ENCODE peak calls at places on chromosomes 16 and 17, in ten cellular contexts. One of them, this sample, is unnamed.

GRCh38 chr17:73126716-73127473 is 34.4 kb upstream of the SLC39A11 start:
- DNase-seq in GF-D8: no peak
- DNase-seq in A549: no peak
- DNase-seq in stimulated activated CD4-positive, alpha-beta T cell treated with anti-CD3 and anti-CD28 coated beads, Interleukin-2, amount 100 ng/mL, for 48 hours: no peak
- DNase-seq in H54: peak
- DNase-seq in sigmoid colon: no peak
- DNase-seq in iris pigment epithelial cell: peak
- DNase-seq in activated naive CD8-positive, alpha-beta T cell treated with anti-CD3 and anti-CD28 coated beads, Interleukin-2, amount 10 ng/mL, durations not matched to agents 7 days and 5 days: no peak
- DNase-seq in GM12864: no peak
- DNase-seq in NCI-H1417 treated with DMSO at 0.1 percent for 48 hours: no peak
- DNase-seq in this sample: no peak

GRCh38 chr16:2163211-2163881 is 7.8 kb downstream of the TRAF7 start:
- DNase-seq in A549: no peak
- DNase-seq in H54: peak
- DNase-seq in sigmoid colon: no peak
- DNase-seq in stimulated activated CD4-positive, alpha-beta T cell treated with anti-CD3 and anti-CD28 coated beads, Interleukin-2, amount 100 ng/mL, for 48 hours: no peak
- DNase-seq in GM12864: no peak
- DNase-seq in NCI-H1417 treated with DMSO at 0.1 percent for 48 hours: no peak
- DNase-seq in iris pigment epithelial cell: no peak
- DNase-seq in activated naive CD8-positive, alpha-beta T cell treated with anti-CD3 and anti-CD28 coated beads, Interleukin-2, amount 10 ng/mL, durations not matched to agents 7 days and 5 days: no peak
- DNase-seq in GF-D8: no peak
- DNase-seq in this sample: no peak

GRCh38 chr16:14098081-14098480 is 27.0 kb downstream of the MRTFB start:
- DNase-seq in activated naive CD8-positive, alpha-beta T cell treated with anti-CD3 and anti-CD28 coated beads, Interleukin-2, amount 10 ng/mL, durations not matched to agents 7 days and 5 days: no peak
- DNase-seq in GM12864: no peak
- DNase-seq in H54: no peak
- DNase-seq in iris pigment epithelial cell: no peak
- DNase-seq in sigmoid colon: no peak
- DNase-seq in GF-D8: no peak
- DNase-seq in stimulated activated CD4-positive, alpha-beta T cell treated with anti-CD3 and anti-CD28 coated beads, Interleukin-2, amount 100 ng/mL, for 48 hours: no peak
- DNase-seq in A549: no peak
- DNase-seq in NCI-H1417 treated with DMSO at 0.1 percent for 48 hours: no peak
- DNase-seq in this sample: no peak

GRCh38 chr16:68658258-68658973 is 13.3 kb downstream of the CDH3 start:
- DNase-seq in GF-D8: no peak
- DNase-seq in H54: peak
- DNase-seq in NCI-H1417 treated with DMSO at 0.1 percent for 48 hours: no peak
- DNase-seq in A549: peak
- DNase-seq in GM12864: no peak
- DNase-seq in iris pigment epithelial cell: peak
- DNase-seq in stimulated activated CD4-positive, alpha-beta T cell treated with anti-CD3 and anti-CD28 coated beads, Interleukin-2, amount 100 ng/mL, for 48 hours: no peak
- DNase-seq in activated naive CD8-positive, alpha-beta T cell treated with anti-CD3 and anti-CD28 coated beads, Interleukin-2, amount 10 ng/mL, durations not matched to agents 7 days and 5 days: no peak
- DNase-seq in sigmoid colon: no peak
- DNase-seq in this sample: peak

GRCh38 chr17:57876866-57877237 is 27.0 kb upstream of the MRPS23 start:
- DNase-seq in GF-D8: no peak
- DNase-seq in sigmoid colon: no peak
- DNase-seq in activated naive CD8-positive, alpha-beta T cell treated with anti-CD3 and anti-CD28 coated beads, Interleukin-2, amount 10 ng/mL, durations not matched to agents 7 days and 5 days: no peak
- DNase-seq in iris pigment epithelial cell: no peak
- DNase-seq in H54: no peak
- DNase-seq in NCI-H1417 treated with DMSO at 0.1 percent for 48 hours: no peak
- DNase-seq in A549: no peak
- DNase-seq in GM12864: no peak
- DNase-seq in stimulated activated CD4-positive, alpha-beta T cell treated with anti-CD3 and anti-CD28 coated beads, Interleukin-2, amount 100 ng/mL, for 48 hours: no peak
- DNase-seq in this sample: no peak

GRCh38 chr17:82231562-82232321 is 2.9 kb downstream of the SLC16A3 start:
- DNase-seq in sigmoid colon: peak
- DNase-seq in stimulated activated CD4-positive, alpha-beta T cell treated with anti-CD3 and anti-CD28 coated beads, Interleukin-2, amount 100 ng/mL, for 48 hours: no peak
- DNase-seq in GM12864: no peak
- DNase-seq in A549: peak
- DNase-seq in H54: no peak
- DNase-seq in GF-D8: peak
- DNase-seq in iris pigment epithelial cell: peak
- DNase-seq in activated naive CD8-positive, alpha-beta T cell treated with anti-CD3 and anti-CD28 coated beads, Interleukin-2, amount 10 ng/mL, durations not matched to agents 7 days and 5 days: no peak
- DNase-seq in NCI-H1417 treated with DMSO at 0.1 percent for 48 hours: no peak
- DNase-seq in this sample: peak

GRCh38 chr17:78771758-78772382 is 10.2 kb downstream of the CYTH1 start:
- DNase-seq in NCI-H1417 treated with DMSO at 0.1 percent for 48 hours: no peak
- DNase-seq in iris pigment epithelial cell: no peak
- DNase-seq in H54: no peak
- DNase-seq in GF-D8: no peak
- DNase-seq in A549: no peak
- DNase-seq in GM12864: no peak
- DNase-seq in sigmoid colon: peak
- DNase-seq in stimulated activated CD4-positive, alpha-beta T cell treated with anti-CD3 and anti-CD28 coated beads, Interleukin-2, amount 100 ng/mL, for 48 hours: no peak
- DNase-seq in activated naive CD8-positive, alpha-beta T cell treated with anti-CD3 and anti-CD28 coated beads, Interleukin-2, amount 10 ng/mL, durations not matched to agents 7 days and 5 days: no peak
- DNase-seq in this sample: no peak

GRCh38 chr17:45326566-45326965 is 9.7 kb upstream of the MAP3K14 start:
- DNase-seq in GM12864: no peak
- DNase-seq in NCI-H1417 treated with DMSO at 0.1 percent for 48 hours: no peak
- DNase-seq in iris pigment epithelial cell: no peak
- DNase-seq in activated naive CD8-positive, alpha-beta T cell treated with anti-CD3 and anti-CD28 coated beads, Interleukin-2, amount 10 ng/mL, durations not matched to agents 7 days and 5 days: peak
- DNase-seq in sigmoid colon: peak
- DNase-seq in A549: no peak
- DNase-seq in GF-D8: no peak
- DNase-seq in H54: no peak
- DNase-seq in stimulated activated CD4-positive, alpha-beta T cell treated with anti-CD3 and anti-CD28 coated beads, Interleukin-2, amount 100 ng/mL, for 48 hours: no peak
- DNase-seq in this sample: no peak

GRCh38 chr17:27289856-27290255 is 4.1 kb upstream of the WSB1 start:
- DNase-seq in sigmoid colon: no peak
- DNase-seq in H54: no peak
- DNase-seq in stimulated activated CD4-positive, alpha-beta T cell treated with anti-CD3 and anti-CD28 coated beads, Interleukin-2, amount 100 ng/mL, for 48 hours: no peak
- DNase-seq in activated naive CD8-positive, alpha-beta T cell treated with anti-CD3 and anti-CD28 coated beads, Interleukin-2, amount 10 ng/mL, durations not matched to agents 7 days and 5 days: no peak
- DNase-seq in iris pigment epithelial cell: no peak
- DNase-seq in NCI-H1417 treated with DMSO at 0.1 percent for 48 hours: no peak
- DNase-seq in GM12864: no peak
- DNase-seq in A549: no peak
- DNase-seq in GF-D8: no peak
- DNase-seq in this sample: no peak

GRCh38 chr17:28871056-28871579 is 16.3 kb downstream of the ERAL1 start:
- DNase-seq in activated naive CD8-positive, alpha-beta T cell treated with anti-CD3 and anti-CD28 coated beads, Interleukin-2, amount 10 ng/mL, durations not matched to agents 7 days and 5 days: peak
- DNase-seq in sigmoid colon: no peak
- DNase-seq in GM12864: peak
- DNase-seq in GF-D8: no peak
- DNase-seq in stimulated activated CD4-positive, alpha-beta T cell treated with anti-CD3 and anti-CD28 coated beads, Interleukin-2, amount 100 ng/mL, for 48 hours: peak
- DNase-seq in iris pigment epithelial cell: peak
- DNase-seq in A549: no peak
- DNase-seq in H54: no peak
- DNase-seq in NCI-H1417 treated with DMSO at 0.1 percent for 48 hours: no peak
- DNase-seq in this sample: no peak

GRCh38 chr16:46789499-46790414 is 41.2 kb downstream of the C16orf87 start:
- DNase-seq in GM12864: no peak
- DNase-seq in activated naive CD8-positive, alpha-beta T cell treated with anti-CD3 and anti-CD28 coated beads, Interleukin-2, amount 10 ng/mL, durations not matched to agents 7 days and 5 days: peak
- DNase-seq in NCI-H1417 treated with DMSO at 0.1 percent for 48 hours: no peak
- DNase-seq in A549: peak
- DNase-seq in H54: peak
- DNase-seq in iris pigment epithelial cell: peak
- DNase-seq in sigmoid colon: peak
- DNase-seq in stimulated activated CD4-positive, alpha-beta T cell treated with anti-CD3 and anti-CD28 coated beads, Interleukin-2, amount 100 ng/mL, for 48 hours: peak
- DNase-seq in GF-D8: peak
- DNase-seq in this sample: peak

GRCh38 chr16:81136331-81137011 is 40.3 kb upstream of the GCSH start:
- DNase-seq in iris pigment epithelial cell: no peak
- DNase-seq in H54: no peak
- DNase-seq in GF-D8: no peak
- DNase-seq in activated naive CD8-positive, alpha-beta T cell treated with anti-CD3 and anti-CD28 coated beads, Interleukin-2, amount 10 ng/mL, durations not matched to agents 7 days and 5 days: no peak
- DNase-seq in NCI-H1417 treated with DMSO at 0.1 percent for 48 hours: no peak
- DNase-seq in sigmoid colon: no peak
- DNase-seq in stimulated activated CD4-positive, alpha-beta T cell treated with anti-CD3 and anti-CD28 coated beads, Interleukin-2, amount 100 ng/mL, for 48 hours: no peak
- DNase-seq in A549: no peak
- DNase-seq in GM12864: no peak
- DNase-seq in this sample: no peak

GRCh38 chr17:40297511-40297910 is 9.8 kb downstream of the CDC6 start:
- DNase-seq in sigmoid colon: no peak
- DNase-seq in iris pigment epithelial cell: no peak
- DNase-seq in GF-D8: no peak
- DNase-seq in GM12864: no peak
- DNase-seq in stimulated activated CD4-positive, alpha-beta T cell treated with anti-CD3 and anti-CD28 coated beads, Interleukin-2, amount 100 ng/mL, for 48 hours: no peak
- DNase-seq in activated naive CD8-positive, alpha-beta T cell treated with anti-CD3 and anti-CD28 coated beads, Interleukin-2, amount 10 ng/mL, durations not matched to agents 7 days and 5 days: no peak
- DNase-seq in A549: no peak
- DNase-seq in NCI-H1417 treated with DMSO at 0.1 percent for 48 hours: no peak
- DNase-seq in H54: no peak
- DNase-seq in this sample: no peak

GRCh38 chr17:57107498-57108101 is 22.6 kb downstream of the AKAP1 start:
- DNase-seq in activated naive CD8-positive, alpha-beta T cell treated with anti-CD3 and anti-CD28 coated beads, Interleukin-2, amount 10 ng/mL, durations not matched to agents 7 days and 5 days: no peak
- DNase-seq in A549: no peak
- DNase-seq in GF-D8: no peak
- DNase-seq in GM12864: no peak
- DNase-seq in iris pigment epithelial cell: peak
- DNase-seq in H54: peak
- DNase-seq in NCI-H1417 treated with DMSO at 0.1 percent for 48 hours: no peak
- DNase-seq in stimulated activated CD4-positive, alpha-beta T cell treated with anti-CD3 and anti-CD28 coated beads, Interleukin-2, amount 100 ng/mL, for 48 hours: no peak
- DNase-seq in sigmoid colon: no peak
- DNase-seq in this sample: peak

This sample was measured in H4.